ENCODE peak calls at places on chromosome 4, in ten cellular contexts. F, Q, H, S, D, L, K, I, J and Y are unnamed samples.

GRCh38 chr4:70778888-70779422 is 57.2 kb downstream of the RUFY3 start:
- DNase-seq in J (peak; percentile 57), F (no peak), D (no peak), L (no peak), K (no peak), I (no peak), Q (no peak), S (no peak), H (no peak), Y (no peak)

GRCh38 chr4:76366737-76367136 is 54.2 kb downstream of the CCDC158 start:
- DNase-seq in D (no peak), F (no peak), L (no peak), Q (no peak), K (no peak), I (no peak), J (no peak), H (no peak), S (no peak), Y (no peak)

GRCh38 chr4:89837385-89837995 is 529 bp upstream of the SNCA start:
- DNase-seq in K (peak; percentile 6), S (peak; percentile 70), D (peak; percentile 18), J (peak; percentile 38), L (no peak), I (peak; percentile 3), F (peak; percentile 29), Q (no peak), H (no peak), Y (peak; percentile 72)

GRCh38 chr4:85153221-85153620 is 186.7 kb upstream of the WDFY3 start:
- DNase-seq in J (peak; percentile 5), I (no peak), S (peak; percentile 36), K (no peak), H (no peak), Q (no peak), F (no peak), L (no peak), D (no peak), Y (no peak)

GRCh38 chr4:13544556-13545393 is 467 bp upstream of the NKX3-2 start:
- DNase-seq in K (peak; percentile 63), F (peak; percentile 88), D (peak; percentile 96), S (peak; percentile 83), H (peak; percentile 20), L (no peak), I (peak; percentile 48), J (peak; percentile 86), Q (no peak), Y (peak; percentile 43)

GRCh38 chr4:139522457-139522856 is 33.6 kb downstream of the SETD7 start:
- DNase-seq in F (no peak), S (no peak), J (no peak), H (no peak), I (no peak), D (no peak), L (no peak), Q (no peak), K (no peak), Y (no peak)

GRCh38 chr4:62898115-62898514 is 1511.1 kb downstream of the TECRL start:
- DNase-seq in S (no peak), I (no peak), J (no peak), D (no peak), Q (no peak), L (peak; percentile 3), K (no peak), H (no peak), F (no peak), Y (no peak)

GRCh38 chr4:67725981-67726380 is 25.0 kb upstream of the UBA6 start:
- DNase-seq in D (no peak), I (no peak), S (peak; percentile 79), K (peak; percentile 53), F (no peak), Q (no peak), H (no peak), J (peak; percentile 81), L (no peak), Y (no peak)

GRCh38 chr4:33104190-33104773 is 2384.1 kb downstream of the PCDH7 start:
- DNase-seq in L (no peak), F (no peak), D (no peak), K (no peak), S (peak; percentile 10), H (no peak), I (no peak), J (peak; percentile 36), Q (no peak), Y (no peak)

GRCh38 chr4:15398732-15399131 is 29.1 kb upstream of the C1QTNF7 start:
- DNase-seq in K (no peak), I (no peak), F (no peak), D (no peak), S (peak; percentile 84), J (peak; percentile 55), H (no peak), Q (no peak), L (no peak), Y (no peak)

GRCh38 chr4:3257691-3258482 is 8.9 kb downstream of the MSANTD1 start:
- DNase-seq in S (peak; percentile 87), I (no peak), L (no peak), H (peak; percentile 41), Q (no peak), J (peak; percentile 77), F (peak; percentile 76), D (no peak), K (no peak), Y (no peak)

GRCh38 chr4:139508581-139509237 is 47.3 kb downstream of the SETD7 start:
- DNase-seq in D (no peak), I (no peak), J (no peak), S (no peak), Q (no peak), K (no peak), H (no peak), L (no peak), F (no peak), Y (no peak)

GRCh38 chr4:111283066-111283677 is 660.3 kb upstream of the PITX2 start:
- DNase-seq in I (peak; percentile 1), D (peak; percentile 55), H (no peak), Q (peak; percentile 7), F (peak; percentile 26), L (no peak), K (peak; percentile 41), J (peak; percentile 34), S (peak; percentile 72), Y (peak; percentile 46)

GRCh38 chr4:142402925-142403324 is 443.2 kb downstream of the INPP4B start:
- DNase-seq in S (peak; percentile 85), H (no peak), I (no peak), K (peak; percentile 26), L (no peak), Q (no peak), F (no peak), J (peak; percentile 75), D (no peak), Y (no peak)

GRCh38 chr4:172573899-172574298 is 594.7 kb upstream of the GALNT7 start:
- DNase-seq in D (no peak), S (peak; percentile 3), J (no peak), H (no peak), F (no peak), I (no peak), Q (no peak), K (no peak), L (no peak), Y (no peak)

GRCh38 chr4:154466336-154466735 is 25.3 kb downstream of the DCHS2 start:
- DNase-seq in F (no peak), J (no peak), Q (no peak), L (no peak), D (no peak), I (no peak), S (no peak), K (no peak), H (no peak), Y (no peak)

GRCh38 chr4:140743194-140743931 is 12.8 kb downstream of the TBC1D9 start:
- DNase-seq in L (no peak), F (peak; percentile 24), J (peak; percentile 49), S (peak; percentile 59), H (no peak), Q (no peak), K (no peak), I (no peak), D (peak; percentile 72), Y (no peak)

GRCh38 chr4:57048590-57049304 is 61.4 kb downstream of the IGFBP7 start:
- DNase-seq in D (no peak), S (peak; percentile 75), F (no peak), J (peak; percentile 25), Q (no peak), L (no peak), H (no peak), I (no peak), K (no peak), Y (no peak)

GRCh38 chr4:88027611-88028608 is 20.5 kb downstream of the PKD2 start:
- DNase-seq in D (no peak), J (peak; percentile 93), I (peak; percentile 80), H (no peak), Q (no peak), K (peak; percentile 76), F (peak; percentile 15), L (no peak), S (peak; percentile 92), Y (no peak)

GRCh38 chr4:127997534-127998388 is 32.6 kb downstream of the ABHD18 start:
- DNase-seq in F (peak; percentile 6), S (peak; percentile 69), J (peak; percentile 76), K (no peak), D (no peak), L (no peak), I (peak; percentile 41), Q (no peak), H (no peak), Y (peak; percentile 36)

GRCh38 chr4:37890501-37891220 is at the start of gene TBC1D1:
- DNase-seq in I (no peak), D (peak; percentile 18), K (no peak), J (peak; percentile 61), H (no peak), Q (peak; percentile 4), L (peak; percentile 39), S (peak; percentile 10), F (peak; percentile 34), Y (peak; percentile 42)

GRCh38 chr4:1242506-1243450 is 6.2 kb downstream of the CTBP1 start:
- DNase-seq in Q (no peak), J (no peak), H (no peak), D (no peak), K (no peak), F (no peak), L (no peak), I (no peak), S (no peak), Y (peak; percentile 3)

GRCh38 chr4:146134761-146135160 is 40.8 kb upstream of the LSM6 start:
- DNase-seq in S (peak; percentile 59), K (no peak), F (peak; percentile 48), Q (no peak), L (no peak), J (no peak), D (no peak), H (peak; percentile 32), I (no peak), Y (no peak)